ENCODE peak calls at places on chromosomes 4 and X, in eight cellular contexts. B is ascending aorta, Q is myocyte, N is sciatic nerve, H is dorsolateral prefrontal cortex, C is cardiac muscle cell, S is NCI-H146, I is EH. E is an unnamed sample.

GRCh38 chr4:30756553-30756952 is 36.4 kb downstream of the PCDH7 start:
- DNase-seq in Q (no peak), C (no peak), H (no peak), B (no peak), S (no peak), N (no peak), I (no peak), E (no peak)

GRCh38 chr4:76725039-76725438 is 172.9 kb downstream of the SOWAHB start:
- DNase-seq in B (no peak), C (no peak), Q (no peak), N (no peak), S (peak), H (no peak), I (no peak), E (no peak)

GRCh38 chrX:16786791-16787735 is 797 bp downstream of the TXLNG start:
- DNase-seq in N (peak), Q (no peak), C (peak), I (peak), H (no peak), S (peak), B (peak), E (no peak)

GRCh38 chrX:8345473-8345872 is 119.2 kb upstream of the VCX3B start:
- DNase-seq in B (no peak), Q (no peak), N (no peak), H (no peak), S (no peak), I (no peak), C (no peak), E (no peak)

GRCh38 chrX:155144926-155145325 is 71.3 kb upstream of the VBP1 start:
- DNase-seq in B (no peak), N (no peak), I (no peak), H (no peak), C (no peak), S (no peak), Q (no peak), E (no peak)

GRCh38 chr4:156998500-156999174 is 27.0 kb upstream of the PDGFC start:
- DNase-seq in B (no peak), N (no peak), I (no peak), C (no peak), H (no peak), S (no peak), Q (no peak), E (no peak)

GRCh38 chr4:38241541-38241940 is 281.3 kb downstream of the PTTG2 start:
- DNase-seq in S (no peak), B (no peak), C (no peak), H (no peak), I (peak), Q (no peak), N (no peak), E (no peak)

GRCh38 chrX:155434906-155435743 is 23.3 kb downstream of the F8A3 start:
- DNase-seq in S (no peak), C (peak), N (no peak), Q (no peak), B (no peak), H (no peak), I (no peak), E (no peak)

GRCh38 chr4:74097631-74098550 is 1.1 kb downstream of the CXCL2 start:
- DNase-seq in H (no peak), B (no peak), Q (no peak), I (no peak), S (no peak), N (no peak), C (peak), E (no peak)

GRCh38 chr4:118740869-118741268 is 55.7 kb downstream of the METTL14 start:
- DNase-seq in B (no peak), N (no peak), Q (no peak), I (peak), C (peak), S (peak), H (no peak), E (no peak)

GRCh38 chrX:119943185-119943988 is at the start of gene NKAP:
- DNase-seq in B (peak), N (peak), I (peak), Q (peak), H (peak), C (peak), S (peak), E (no peak)

GRCh38 chr4:1251773-1252066 is 2.8 kb upstream of the CTBP1 start:
- DNase-seq in N (no peak), B (no peak), C (no peak), Q (no peak), S (no peak), I (no peak), H (no peak), E (no peak)

GRCh38 chr4:174627473-174627872 is 105.2 kb upstream of the HPGD start:
- DNase-seq in H (no peak), I (no peak), C (no peak), B (no peak), N (no peak), S (no peak), Q (no peak), E (no peak)

GRCh38 chr4:165931741-165932140 is 58.7 kb downstream of the TLL1 start:
- DNase-seq in N (no peak), H (no peak), I (no peak), Q (no peak), S (peak), B (no peak), C (no peak), E (no peak)

GRCh38 chrX:11143931-11144678 is 33.0 kb downstream of the HCCS start:
- DNase-seq in H (peak), Q (peak), S (peak), I (peak), N (peak), C (peak), B (peak), E (no peak)

GRCh38 chr4:181752516-181752915 is 490.7 kb upstream of the TENM3 start:
- DNase-seq in B (no peak), H (no peak), N (no peak), C (no peak), S (no peak), Q (peak), I (no peak), E (no peak)

GRCh38 chrX:55342533-55343501 is 78.1 kb upstream of the PAGE3 start:
- DNase-seq in Q (peak), H (no peak), B (no peak), N (no peak), I (peak), C (peak), S (peak), E (no peak)

GRCh38 chr4:25308266-25308665 is 4.3 kb upstream of the ZCCHC4 start:
- DNase-seq in N (no peak), C (no peak), I (peak), B (no peak), H (no peak), S (no peak), Q (no peak), E (no peak)

GRCh38 chrX:28693101-28693500 is 105.9 kb downstream of the IL1RAPL1 start:
- DNase-seq in B (no peak), S (no peak), N (no peak), H (no peak), C (peak), Q (no peak), I (no peak), E (no peak)

GRCh38 chr4:1234811-1235292 is 14.1 kb downstream of the CTBP1 start:
- DNase-seq in Q (no peak), S (no peak), H (no peak), B (no peak), C (no peak), N (peak), I (no peak), E (no peak)

GRCh38 chr4:188220006-188220405 is 80.8 kb downstream of the TRIML1 start:
- DNase-seq in S (no peak), B (no peak), H (no peak), Q (no peak), I (no peak), N (no peak), C (no peak), E (no peak)

GRCh38 chr4:4384837-4385236 is 2.1 kb upstream of the NSG1 start:
- DNase-seq in I (peak), Q (peak), B (no peak), N (no peak), C (peak), S (peak), H (no peak), E (no peak)

GRCh38 chr4:140790765-140791164 is 34.6 kb upstream of the TBC1D9 start:
- DNase-seq in N (peak), C (peak), H (no peak), Q (no peak), S (no peak), B (peak), I (peak), E (no peak)

GRCh38 chr4:151324449-151325319 is 721 bp downstream of the SH3D19 start:
- DNase-seq in H (peak), Q (peak), I (peak), N (peak), B (peak), C (peak), S (no peak), E (no peak)

GRCh38 chrX:131617182-131617581 is 73.3 kb downstream of the OR13H1 start:
- DNase-seq in S (no peak), B (no peak), I (no peak), C (peak), H (no peak), Q (peak), N (no peak), E (no peak)

GRCh38 chr4:1628892-1629703 is 55.0 kb downstream of the FAM53A start:
- DNase-seq in I (peak), N (peak), S (peak), H (peak), B (peak), C (peak), Q (peak), E (no peak)

E was measured in mesenteric fat pad.